ENCODE peak calls at places on chromosome X, in nine cellular contexts. One of them, this sample, is unnamed. For H3K27me3, the result is how much of the 10 kb centered on the place peaks cover.

GRCh38 chrX:140733766-140734342 is 24.3 kb downstream of the LINC00632 start:
- DNase-seq in fibroblast of lung: peak
- DNase-seq in AG04450: no peak
- DNase-seq in esophagus squamous epithelium: no peak
- DNase-seq in testis: peak
- DNase-seq in neural progenitor cell: peak
- DNase-seq in heart right ventricle: no peak
- DNase-seq in brain microvascular endothelial cell: peak
- DNase-seq in Panc1: peak
- DNase-seq in this sample: peak

GRCh38 chrX:43446752-43447151 is 209.3 kb upstream of the MAOA start:
- DNase-seq in neural progenitor cell: no peak
- DNase-seq in testis: no peak
- DNase-seq in brain microvascular endothelial cell: no peak
- DNase-seq in AG04450: no peak
- DNase-seq in esophagus squamous epithelium: no peak
- DNase-seq in heart right ventricle: no peak
- DNase-seq in fibroblast of lung: no peak
- DNase-seq in Panc1: no peak
- DNase-seq in this sample: no peak

GRCh38 chrX:19740744-19741143 is 146.7 kb downstream of the SH3KBP1 start:
- DNase-seq in testis: no peak
- DNase-seq in AG04450: no peak
- DNase-seq in heart right ventricle: no peak
- DNase-seq in esophagus squamous epithelium: no peak
- DNase-seq in brain microvascular endothelial cell: no peak
- DNase-seq in neural progenitor cell: no peak
- DNase-seq in Panc1: no peak
- DNase-seq in fibroblast of lung: no peak
- DNase-seq in this sample: no peak

GRCh38 chrX:28586891-28587635 is at the start of gene IL1RAPL1:
- DNase-seq in Panc1: no peak
- DNase-seq in fibroblast of lung: peak
- DNase-seq in heart right ventricle: no peak
- DNase-seq in esophagus squamous epithelium: no peak
- DNase-seq in testis: peak
- DNase-seq in neural progenitor cell: peak
- DNase-seq in brain microvascular endothelial cell: peak
- DNase-seq in AG04450: peak
- DNase-seq in this sample: peak

GRCh38 chrX:149759824-149760223 is 14.0 kb upstream of the HSFX1 start:
- DNase-seq in heart right ventricle: no peak
- DNase-seq in AG04450: no peak
- DNase-seq in esophagus squamous epithelium: no peak
- DNase-seq in fibroblast of lung: no peak
- DNase-seq in neural progenitor cell: no peak
- DNase-seq in testis: no peak
- DNase-seq in brain microvascular endothelial cell: no peak
- DNase-seq in Panc1: no peak
- DNase-seq in this sample: peak

GRCh38 chrX:41475611-41476241 is 28.6 kb downstream of the NYX start:
- DNase-seq in testis: no peak
- DNase-seq in brain microvascular endothelial cell: no peak
- DNase-seq in esophagus squamous epithelium: no peak
- DNase-seq in heart right ventricle: no peak
- DNase-seq in AG04450: no peak
- DNase-seq in neural progenitor cell: peak
- DNase-seq in fibroblast of lung: no peak
- DNase-seq in Panc1: no peak
- DNase-seq in this sample: no peak

GRCh38 chrX:34656842-34657780 is at the start of gene TMEM47:
- DNase-seq in neural progenitor cell: peak
- DNase-seq in testis: peak
- DNase-seq in fibroblast of lung: peak
- DNase-seq in brain microvascular endothelial cell: peak
- DNase-seq in Panc1: no peak
- DNase-seq in AG04450: peak
- DNase-seq in heart right ventricle: peak
- DNase-seq in esophagus squamous epithelium: no peak
- DNase-seq in this sample: peak

GRCh38 chrX:68511255-68511654 is 12.4 kb downstream of the YIPF6 start:
- DNase-seq in fibroblast of lung: peak
- DNase-seq in brain microvascular endothelial cell: peak
- DNase-seq in Panc1: no peak
- DNase-seq in esophagus squamous epithelium: no peak
- DNase-seq in testis: peak
- DNase-seq in neural progenitor cell: peak
- DNase-seq in heart right ventricle: no peak
- DNase-seq in AG04450: no peak
- DNase-seq in this sample: peak

GRCh38 chrX:36856849-36857248 is 151.3 kb upstream of the FAM47C start:
- DNase-seq in testis: no peak
- DNase-seq in heart right ventricle: no peak
- DNase-seq in esophagus squamous epithelium: no peak
- DNase-seq in AG04450: no peak
- DNase-seq in neural progenitor cell: no peak
- DNase-seq in brain microvascular endothelial cell: no peak
- DNase-seq in Panc1: no peak
- DNase-seq in fibroblast of lung: peak
- DNase-seq in this sample: no peak

GRCh38 chrX:7133036-7133412 is 14.5 kb upstream of the STS start:
- DNase-seq in esophagus squamous epithelium: no peak
- DNase-seq in testis: no peak
- DNase-seq in neural progenitor cell: no peak
- DNase-seq in fibroblast of lung: no peak
- DNase-seq in Panc1: no peak
- DNase-seq in brain microvascular endothelial cell: no peak
- DNase-seq in AG04450: no peak
- DNase-seq in heart right ventricle: peak
- DNase-seq in this sample: peak

GRCh38 chrX:27186671-27187070 is 276.5 kb downstream of the PPP4R3C start:
- DNase-seq in fibroblast of lung: peak
- DNase-seq in neural progenitor cell: peak
- DNase-seq in AG04450: no peak
- DNase-seq in testis: peak
- DNase-seq in esophagus squamous epithelium: no peak
- DNase-seq in brain microvascular endothelial cell: peak
- DNase-seq in Panc1: peak
- DNase-seq in heart right ventricle: no peak
- DNase-seq in this sample: peak

DNA sequence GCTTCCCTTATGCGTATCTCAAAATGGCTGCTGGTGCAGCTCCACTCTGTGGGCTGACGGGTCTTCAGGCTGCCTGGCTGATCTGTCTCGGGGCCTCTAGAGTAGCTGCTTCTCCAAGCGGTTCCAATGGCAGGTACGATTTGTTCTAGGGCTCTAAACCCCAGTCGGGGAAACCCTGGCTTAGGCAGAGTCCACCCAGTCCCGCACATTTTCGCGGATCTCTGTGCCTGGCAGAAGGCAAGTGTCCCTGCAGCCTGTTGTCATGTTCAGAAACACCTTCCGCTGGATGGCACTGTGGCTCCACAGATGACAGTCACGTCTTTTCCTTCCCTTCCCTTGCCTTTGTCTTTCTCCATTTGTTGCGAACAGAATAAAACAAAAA is 54.4 kb downstream of the NBDY start:
- DNase-seq in fibroblast of lung: no peak
- DNase-seq in esophagus squamous epithelium: no peak
- DNase-seq in Panc1: no peak
- DNase-seq in AG04450: no peak
- DNase-seq in brain microvascular endothelial cell: no peak
- DNase-seq in neural progenitor cell: peak
- DNase-seq in testis: no peak
- DNase-seq in heart right ventricle: no peak
- DNase-seq in this sample: peak
- TF ChIP-seq CTCF in fibroblast of lung: no peak
- TF ChIP-seq CTCF in esophagus squamous epithelium: peak
- TF ChIP-seq CTCF in Panc1: no peak
- TF ChIP-seq CTCF in AG04450: no peak
- TF ChIP-seq CTCF in brain microvascular endothelial cell: no peak
- TF ChIP-seq CTCF in neural progenitor cell: peak
- TF ChIP-seq CTCF in testis: no peak
- TF ChIP-seq CTCF in heart right ventricle: no peak
- TF ChIP-seq CTCF in this sample: peak

GRCh38 chrX:55142919-55143310 is 54.1 kb downstream of the PAGE2 start:
- DNase-seq in esophagus squamous epithelium: no peak
- DNase-seq in heart right ventricle: no peak
- DNase-seq in testis: no peak
- DNase-seq in Panc1: no peak
- DNase-seq in fibroblast of lung: no peak
- DNase-seq in brain microvascular endothelial cell: no peak
- DNase-seq in neural progenitor cell: no peak
- DNase-seq in AG04450: no peak
- DNase-seq in this sample: no peak

GRCh38 chrX:55149242-55149641 is 60.4 kb downstream of the PAGE2 start:
- DNase-seq in heart right ventricle: no peak
- DNase-seq in Panc1: no peak
- DNase-seq in brain microvascular endothelial cell: no peak
- DNase-seq in neural progenitor cell: no peak
- DNase-seq in fibroblast of lung: no peak
- DNase-seq in esophagus squamous epithelium: no peak
- DNase-seq in AG04450: no peak
- DNase-seq in testis: no peak
- DNase-seq in this sample: no peak

GRCh38 chrX:55143621-55144020 is 54.8 kb downstream of the PAGE2 start:
- DNase-seq in neural progenitor cell: no peak
- DNase-seq in brain microvascular endothelial cell: no peak
- DNase-seq in Panc1: no peak
- DNase-seq in AG04450: no peak
- DNase-seq in esophagus squamous epithelium: no peak
- DNase-seq in fibroblast of lung: no peak
- DNase-seq in heart right ventricle: no peak
- DNase-seq in testis: no peak
- DNase-seq in this sample: no peak

GRCh38 chrX:55142206-55142918 is 53.5 kb downstream of the PAGE2 start:
- DNase-seq in AG04450: no peak
- DNase-seq in Panc1: no peak
- DNase-seq in heart right ventricle: no peak
- DNase-seq in brain microvascular endothelial cell: no peak
- DNase-seq in esophagus squamous epithelium: no peak
- DNase-seq in testis: no peak
- DNase-seq in fibroblast of lung: no peak
- DNase-seq in neural progenitor cell: no peak
- DNase-seq in this sample: no peak

DNA sequence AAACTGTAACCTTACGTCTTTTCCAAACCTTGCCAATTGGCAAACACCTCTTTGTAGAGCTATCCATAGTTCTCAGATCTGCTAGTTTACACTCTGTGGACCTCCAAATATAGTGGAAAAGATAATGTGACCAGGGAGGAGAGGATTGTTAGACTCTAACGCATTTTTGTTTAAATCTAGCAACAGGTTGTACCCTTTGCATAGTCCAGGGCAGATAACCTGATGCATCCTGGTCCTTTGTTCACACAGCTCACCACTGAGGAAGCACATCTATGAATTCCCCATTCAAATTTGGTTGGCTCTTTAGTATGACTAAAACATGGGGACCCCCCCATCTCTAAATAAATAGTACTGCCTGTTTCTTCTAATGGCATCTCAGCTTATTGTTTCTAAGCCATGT is 55.9 kb downstream of the PAGE2 start:
- DNase-seq in brain microvascular endothelial cell: no peak
- DNase-seq in testis: no peak
- DNase-seq in esophagus squamous epithelium: no peak
- DNase-seq in neural progenitor cell: no peak
- DNase-seq in fibroblast of lung: no peak
- DNase-seq in AG04450: no peak
- DNase-seq in heart right ventricle: no peak
- DNase-seq in Panc1: no peak
- DNase-seq in this sample: no peak
- H3K27me3 ChIP-seq in brain microvascular endothelial cell: under half
- H3K27me3 ChIP-seq in testis: under half
- H3K27me3 ChIP-seq in esophagus squamous epithelium: under half
- H3K27me3 ChIP-seq in neural progenitor cell: under half
- H3K27me3 ChIP-seq in fibroblast of lung: under half
- H3K27me3 ChIP-seq in AG04450: under half
- H3K27me3 ChIP-seq in heart right ventricle: under half
- H3K27me3 ChIP-seq in Panc1: under half
- H3K27me3 ChIP-seq in this sample: under half

DNA sequence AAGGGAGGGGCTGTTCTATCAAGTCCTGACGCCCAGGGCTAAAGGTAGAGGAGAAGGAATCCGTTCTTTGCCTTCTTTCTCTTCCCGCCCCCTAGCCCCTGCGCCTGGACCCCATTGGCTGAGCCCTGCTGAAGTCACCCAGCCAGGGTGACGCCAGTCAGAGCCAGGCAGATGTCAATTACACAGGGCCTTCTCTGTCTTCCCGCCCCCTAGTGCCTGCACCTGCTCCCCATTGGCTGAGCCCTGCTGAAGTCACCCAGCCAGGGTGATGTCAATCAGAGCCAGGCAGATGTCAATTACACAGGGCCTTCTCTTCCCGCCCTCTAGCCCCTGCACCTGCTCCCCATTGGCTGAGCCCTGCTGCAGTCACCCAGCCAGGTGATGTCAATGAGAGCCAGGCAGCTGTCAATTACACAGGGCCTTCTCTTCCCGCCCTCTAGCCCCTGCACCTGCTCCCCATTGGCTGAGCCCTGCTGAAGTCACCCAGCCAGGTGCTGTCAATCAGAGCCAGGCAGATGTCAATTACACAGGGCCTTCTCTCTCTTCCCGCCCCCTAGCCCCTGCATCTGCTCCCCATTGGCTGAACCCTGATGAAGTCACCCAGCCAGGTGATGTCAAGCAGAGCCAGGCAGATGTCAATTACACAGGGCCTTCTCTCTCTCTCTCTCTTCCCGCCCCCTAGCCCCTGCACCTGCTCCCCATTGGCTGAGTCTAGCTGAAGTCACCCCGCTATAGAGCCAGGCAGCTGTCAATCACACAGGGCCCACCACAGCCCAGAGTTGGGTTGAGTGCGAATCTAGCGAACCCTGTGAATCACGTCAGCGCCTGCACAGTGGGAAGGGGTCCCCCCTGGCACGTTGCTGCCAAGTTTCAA is 46.4 kb downstream of the ASMT start:
- DNase-seq in brain microvascular endothelial cell: no peak
- DNase-seq in neural progenitor cell: peak
- DNase-seq in Panc1: no peak
- DNase-seq in heart right ventricle: no peak
- DNase-seq in esophagus squamous epithelium: peak
- DNase-seq in testis: peak
- DNase-seq in AG04450: no peak
- DNase-seq in fibroblast of lung: no peak
- DNase-seq in this sample: peak
- H3K4me3 ChIP-seq in brain microvascular endothelial cell: no peak
- H3K4me3 ChIP-seq in neural progenitor cell: no peak
- H3K4me3 ChIP-seq in Panc1: no peak
- H3K4me3 ChIP-seq in heart right ventricle: no peak
- H3K4me3 ChIP-seq in esophagus squamous epithelium: no peak
- H3K4me3 ChIP-seq in testis: peak
- H3K4me3 ChIP-seq in AG04450: no peak
- H3K4me3 ChIP-seq in fibroblast of lung: no peak
- H3K4me3 ChIP-seq in this sample: no peak

DNA sequence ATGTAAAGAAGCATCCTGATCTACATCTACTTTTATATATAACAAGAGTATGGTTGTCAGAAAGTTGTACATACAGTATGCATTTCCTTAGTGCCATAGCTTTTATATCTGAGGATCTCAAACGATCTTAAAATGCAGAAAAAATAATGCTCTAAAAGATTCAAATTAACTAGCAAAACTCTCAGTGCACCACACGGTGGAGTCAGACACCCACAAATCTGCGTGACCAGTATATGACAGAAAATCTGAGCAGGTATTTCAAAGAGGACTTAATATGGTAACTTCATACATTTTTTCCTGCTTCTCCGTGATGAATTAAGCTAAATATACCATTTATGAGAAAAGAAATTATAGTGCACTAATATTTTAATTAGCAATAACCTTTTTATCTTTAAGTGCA is 803.0 kb downstream of the DMD start:
- DNase-seq in testis: no peak
- DNase-seq in heart right ventricle: no peak
- DNase-seq in neural progenitor cell: no peak
- DNase-seq in Panc1: no peak
- DNase-seq in fibroblast of lung: peak
- DNase-seq in AG04450: no peak
- DNase-seq in brain microvascular endothelial cell: no peak
- DNase-seq in esophagus squamous epithelium: no peak
- DNase-seq in this sample: no peak
- TF ChIP-seq CTCF in testis: no peak
- TF ChIP-seq CTCF in heart right ventricle: no peak
- TF ChIP-seq CTCF in neural progenitor cell: peak
- TF ChIP-seq CTCF in Panc1: no peak
- TF ChIP-seq CTCF in fibroblast of lung: peak
- TF ChIP-seq CTCF in AG04450: peak
- TF ChIP-seq CTCF in brain microvascular endothelial cell: peak
- TF ChIP-seq CTCF in esophagus squamous epithelium: no peak
- TF ChIP-seq CTCF in this sample: peak